ENCODE peak calls at places on chromosomes 2 and 18, in four cellular contexts. F is stimulated activated CD4-positive, alpha-beta T cell treated with anti-CD3 and anti-CD28 coated beads, Interleukin-1b, Interleukin-23, amount 100 ng/mL, for 4 hours; V is stomach; K is WTC11. B is an unnamed sample.

GRCh38 chr2:215609089-215610032 is 173.5 kb upstream of the FN1 start:
- DNase-seq in K (no peak), F (no peak), V (no peak), B (no peak)

GRCh38 chr2:238895361-238895882 is 47.5 kb downstream of the TWIST2 start:
- DNase-seq in V (no peak), F (no peak), K (no peak), B (no peak)

GRCh38 chr2:236646871-236647270 is 77.2 kb downstream of the ACKR3 start:
- DNase-seq in F (no peak), K (no peak), V (no peak), B (peak)

GRCh38 chr2:18625563-18625962 is 36.2 kb upstream of the NT5C1B start:
- DNase-seq in V (no peak), F (no peak), K (no peak), B (no peak)

GRCh38 chr2:176562359-176563043 is 293.3 kb downstream of the MTX2 start:
- DNase-seq in K (no peak), V (no peak), F (no peak), B (no peak)

GRCh38 chr2:45178854-45179253 is 169.6 kb upstream of the SIX2 start:
- DNase-seq in K (no peak), V (no peak), F (no peak), B (no peak)

GRCh38 chr2:175574069-175574468 is 392.6 kb upstream of the ATP5MC3 start:
- DNase-seq in F (no peak), V (no peak), K (no peak), B (no peak)

GRCh38 chr2:190137561-190137960 is 75.0 kb upstream of the MSTN start:
- DNase-seq in F (no peak), V (no peak), K (no peak), B (no peak)

GRCh38 chr2:80102026-80102425 is 202.5 kb downstream of the LRRTM1 start:
- DNase-seq in F (no peak), V (no peak), K (no peak), B (no peak)

GRCh38 chr2:240319221-240319854 is 116.1 kb upstream of the GPC1 start:
- DNase-seq in V (no peak), K (no peak), F (no peak), B (no peak)

GRCh38 chr18:7592305-7593071 is 25.4 kb downstream of the PTPRM start:
- DNase-seq in F (no peak), K (peak), V (no peak), B (no peak)

GRCh38 chr2:133591164-133591563 is 22.9 kb upstream of the NCKAP5 start:
- DNase-seq in F (no peak), K (no peak), V (peak), B (peak)

GRCh38 chr18:46161721-46162421 is 57.7 kb downstream of the HAUS1 start:
- DNase-seq in K (no peak), V (no peak), F (no peak), B (no peak)

GRCh38 chr2:55556809-55557208 is 37.3 kb downstream of the CFAP36 start:
- DNase-seq in F (no peak), V (no peak), K (no peak), B (no peak)

GRCh38 chr18:25349131-25349925 is 2.6 kb downstream of the ZNF521 start:
- DNase-seq in K (peak), V (no peak), F (no peak), B (peak)

GRCh38 chr2:120391905-120392665 is 46.1 kb downstream of the INHBB start:
- DNase-seq in F (no peak), V (peak), K (no peak), B (peak)

GRCh38 chr18:34929336-34929780 is 111.9 kb upstream of the MAPRE2 start:
- DNase-seq in V (no peak), F (no peak), K (no peak), B (no peak)

GRCh38 chr2:45647346-45647745 is 4.1 kb upstream of the PRKCE start:
- DNase-seq in K (no peak), V (no peak), F (no peak), B (no peak)

GRCh38 chr18:45503988-45504387 is 111.3 kb upstream of the SLC14A2 start:
- DNase-seq in V (no peak), K (no peak), F (no peak), B (no peak)

GRCh38 chr2:38747007-38747424 is 4.1 kb downstream of the SRSF7 start:
- DNase-seq in V (no peak), F (no peak), K (no peak), B (no peak)

GRCh38 chr2:168189835-168190426 is 57.5 kb downstream of the STK39 start:
- DNase-seq in K (no peak), F (no peak), V (no peak), B (no peak)

GRCh38 chr2:201261471-201261870 is 1.1 kb downstream of the CASP8 start:
- DNase-seq in V (no peak), K (no peak), F (no peak), B (no peak)

GRCh38 chr2:18518116-18519111 is 42.0 kb downstream of the RDH14 start:
- DNase-seq in V (no peak), K (no peak), F (no peak), B (no peak)

GRCh38 chr18:49898421-49898820 is 85.1 kb upstream of the ACAA2 start:
- DNase-seq in F (peak), V (peak), K (peak), B (no peak)

GRCh38 chr18:57780318-57781127 is 22.6 kb downstream of the ATP8B1 start:
- DNase-seq in K (no peak), V (no peak), F (no peak), B (no peak)

GRCh38 chr2:222423632-222424280 is 587 bp upstream of the SGPP2 start:
- DNase-seq in K (no peak), V (no peak), F (peak), B (no peak)

GRCh38 chr18:75100832-75101630 is 107.9 kb downstream of the PTGR3 start:
- DNase-seq in F (no peak), V (peak), K (no peak), B (no peak)

GRCh38 chr2:168184896-168185513 is 62.4 kb downstream of the STK39 start:
- DNase-seq in K (no peak), V (no peak), F (no peak), B (no peak)

GRCh38 chr2:183993052-183993451 is 605.3 kb upstream of the ZNF804A start:
- DNase-seq in K (no peak), V (no peak), F (no peak), B (no peak)